ENCODE peak calls at places on chromosomes 6 and 20, in five cellular contexts. One of them, this sample, is unnamed.

GRCh38 chr20:45998761-45999160 is 9.9 kb upstream of the MMP9 start:
- DNase-seq in NAMALWA: no peak
- DNase-seq in globus pallidus: no peak
- DNase-seq in stimulated activated CD8-positive, alpha-beta memory T cell treated with anti-CD3 and anti-CD28 coated beads, Interleukin-2, amount 100 ng/mL, for 1 hour: no peak
- DNase-seq in hypothalamus: no peak
- DNase-seq in this sample: peak

GRCh38 chr20:58715709-58716475 is 23.3 kb downstream of the NPEPL1 start:
- DNase-seq in NAMALWA: no peak
- DNase-seq in globus pallidus: no peak
- DNase-seq in stimulated activated CD8-positive, alpha-beta memory T cell treated with anti-CD3 and anti-CD28 coated beads, Interleukin-2, amount 100 ng/mL, for 1 hour: no peak
- DNase-seq in hypothalamus: no peak
- DNase-seq in this sample: peak

GRCh38 chr6:97189767-97190166 is 93.2 kb downstream of the MMS22L start:
- DNase-seq in NAMALWA: no peak
- DNase-seq in globus pallidus: no peak
- DNase-seq in stimulated activated CD8-positive, alpha-beta memory T cell treated with anti-CD3 and anti-CD28 coated beads, Interleukin-2, amount 100 ng/mL, for 1 hour: no peak
- DNase-seq in hypothalamus: no peak
- DNase-seq in this sample: no peak

GRCh38 chr6:11215773-11216172 is 16.7 kb downstream of the NEDD9 start:
- DNase-seq in NAMALWA: no peak
- DNase-seq in globus pallidus: no peak
- DNase-seq in stimulated activated CD8-positive, alpha-beta memory T cell treated with anti-CD3 and anti-CD28 coated beads, Interleukin-2, amount 100 ng/mL, for 1 hour: no peak
- DNase-seq in hypothalamus: no peak
- DNase-seq in this sample: no peak

GRCh38 chr6:7073810-7074525 is 33.8 kb upstream of the RREB1 start:
- DNase-seq in NAMALWA: no peak
- DNase-seq in globus pallidus: peak
- DNase-seq in stimulated activated CD8-positive, alpha-beta memory T cell treated with anti-CD3 and anti-CD28 coated beads, Interleukin-2, amount 100 ng/mL, for 1 hour: no peak
- DNase-seq in hypothalamus: no peak
- DNase-seq in this sample: peak

GRCh38 chr6:113488812-113489685 is 368.1 kb upstream of the MARCKS start:
- DNase-seq in NAMALWA: peak
- DNase-seq in globus pallidus: no peak
- DNase-seq in stimulated activated CD8-positive, alpha-beta memory T cell treated with anti-CD3 and anti-CD28 coated beads, Interleukin-2, amount 100 ng/mL, for 1 hour: no peak
- DNase-seq in hypothalamus: no peak
- DNase-seq in this sample: no peak

GRCh38 chr20:2140561-2140960 is 38.9 kb downstream of the STK35 start:
- DNase-seq in NAMALWA: no peak
- DNase-seq in globus pallidus: no peak
- DNase-seq in stimulated activated CD8-positive, alpha-beta memory T cell treated with anti-CD3 and anti-CD28 coated beads, Interleukin-2, amount 100 ng/mL, for 1 hour: no peak
- DNase-seq in hypothalamus: no peak
- DNase-seq in this sample: no peak

GRCh38 chr20:4449977-4450715 is 271.6 kb upstream of the PRND start:
- DNase-seq in NAMALWA: peak
- DNase-seq in globus pallidus: no peak
- DNase-seq in stimulated activated CD8-positive, alpha-beta memory T cell treated with anti-CD3 and anti-CD28 coated beads, Interleukin-2, amount 100 ng/mL, for 1 hour: no peak
- DNase-seq in hypothalamus: no peak
- DNase-seq in this sample: no peak

GRCh38 chr6:44182911-44183390 is 24.3 kb downstream of the CAPN11 start:
- DNase-seq in NAMALWA: no peak
- DNase-seq in globus pallidus: no peak
- DNase-seq in stimulated activated CD8-positive, alpha-beta memory T cell treated with anti-CD3 and anti-CD28 coated beads, Interleukin-2, amount 100 ng/mL, for 1 hour: no peak
- DNase-seq in hypothalamus: no peak
- DNase-seq in this sample: no peak

GRCh38 chr6:77290798-77291197 is 172.5 kb downstream of the HTR1B start:
- DNase-seq in NAMALWA: no peak
- DNase-seq in globus pallidus: no peak
- DNase-seq in stimulated activated CD8-positive, alpha-beta memory T cell treated with anti-CD3 and anti-CD28 coated beads, Interleukin-2, amount 100 ng/mL, for 1 hour: no peak
- DNase-seq in hypothalamus: no peak
- DNase-seq in this sample: no peak

GRCh38 chr20:768426-768978 is at the start of gene SLC52A3:
- DNase-seq in NAMALWA: peak
- DNase-seq in globus pallidus: no peak
- DNase-seq in stimulated activated CD8-positive, alpha-beta memory T cell treated with anti-CD3 and anti-CD28 coated beads, Interleukin-2, amount 100 ng/mL, for 1 hour: no peak
- DNase-seq in hypothalamus: no peak
- DNase-seq in this sample: no peak

GRCh38 chr20:17841751-17842191 is 126.8 kb downstream of the SNX5 start:
- DNase-seq in NAMALWA: no peak
- DNase-seq in globus pallidus: no peak
- DNase-seq in stimulated activated CD8-positive, alpha-beta memory T cell treated with anti-CD3 and anti-CD28 coated beads, Interleukin-2, amount 100 ng/mL, for 1 hour: no peak
- DNase-seq in hypothalamus: no peak
- DNase-seq in this sample: no peak

GRCh38 chr20:62056975-62057374 is 8.7 kb downstream of the TAF4 start:
- DNase-seq in NAMALWA: no peak
- DNase-seq in globus pallidus: no peak
- DNase-seq in stimulated activated CD8-positive, alpha-beta memory T cell treated with anti-CD3 and anti-CD28 coated beads, Interleukin-2, amount 100 ng/mL, for 1 hour: no peak
- DNase-seq in hypothalamus: no peak
- DNase-seq in this sample: no peak

GRCh38 chr6:161486903-161487531 is 213.2 kb upstream of the AGPAT4 start:
- DNase-seq in NAMALWA: no peak
- DNase-seq in globus pallidus: no peak
- DNase-seq in stimulated activated CD8-positive, alpha-beta memory T cell treated with anti-CD3 and anti-CD28 coated beads, Interleukin-2, amount 100 ng/mL, for 1 hour: no peak
- DNase-seq in hypothalamus: no peak
- DNase-seq in this sample: no peak

GRCh38 chr6:11810854-11811643 is 32.4 kb upstream of the ADTRP start:
- DNase-seq in NAMALWA: no peak
- DNase-seq in globus pallidus: no peak
- DNase-seq in stimulated activated CD8-positive, alpha-beta memory T cell treated with anti-CD3 and anti-CD28 coated beads, Interleukin-2, amount 100 ng/mL, for 1 hour: no peak
- DNase-seq in hypothalamus: no peak
- DNase-seq in this sample: no peak

GRCh38 chr20:52840041-52840440 is 132.1 kb upstream of the TSHZ2 start:
- DNase-seq in NAMALWA: no peak
- DNase-seq in globus pallidus: no peak
- DNase-seq in stimulated activated CD8-positive, alpha-beta memory T cell treated with anti-CD3 and anti-CD28 coated beads, Interleukin-2, amount 100 ng/mL, for 1 hour: no peak
- DNase-seq in hypothalamus: no peak
- DNase-seq in this sample: no peak

GRCh38 chr6:7568021-7568420 is 22.0 kb upstream of the SNRNP48 start:
- DNase-seq in NAMALWA: no peak
- DNase-seq in globus pallidus: no peak
- DNase-seq in stimulated activated CD8-positive, alpha-beta memory T cell treated with anti-CD3 and anti-CD28 coated beads, Interleukin-2, amount 100 ng/mL, for 1 hour: no peak
- DNase-seq in hypothalamus: no peak
- DNase-seq in this sample: no peak

GRCh38 chr6:132404330-132404729 is 3.1 kb upstream of the MOXD1 start:
- DNase-seq in NAMALWA: no peak
- DNase-seq in globus pallidus: no peak
- DNase-seq in stimulated activated CD8-positive, alpha-beta memory T cell treated with anti-CD3 and anti-CD28 coated beads, Interleukin-2, amount 100 ng/mL, for 1 hour: no peak
- DNase-seq in hypothalamus: no peak
- DNase-seq in this sample: no peak

GRCh38 chr20:11979306-11980128 is 61.8 kb downstream of the BTBD3 start:
- DNase-seq in NAMALWA: no peak
- DNase-seq in globus pallidus: no peak
- DNase-seq in stimulated activated CD8-positive, alpha-beta memory T cell treated with anti-CD3 and anti-CD28 coated beads, Interleukin-2, amount 100 ng/mL, for 1 hour: no peak
- DNase-seq in hypothalamus: no peak
- DNase-seq in this sample: no peak

GRCh38 chr6:82571431-82571830 is 207.8 kb downstream of the TPBG start:
- DNase-seq in NAMALWA: no peak
- DNase-seq in globus pallidus: peak
- DNase-seq in stimulated activated CD8-positive, alpha-beta memory T cell treated with anti-CD3 and anti-CD28 coated beads, Interleukin-2, amount 100 ng/mL, for 1 hour: no peak
- DNase-seq in hypothalamus: no peak
- DNase-seq in this sample: no peak

GRCh38 chr6:136090929-136091328 is 159.2 kb downstream of the MTFR2 start:
- DNase-seq in NAMALWA: no peak
- DNase-seq in globus pallidus: no peak
- DNase-seq in stimulated activated CD8-positive, alpha-beta memory T cell treated with anti-CD3 and anti-CD28 coated beads, Interleukin-2, amount 100 ng/mL, for 1 hour: no peak
- DNase-seq in hypothalamus: no peak
- DNase-seq in this sample: no peak

GRCh38 chr6:127201321-127201720 is 65.3 kb upstream of the RNF146 start:
- DNase-seq in NAMALWA: no peak
- DNase-seq in globus pallidus: no peak
- DNase-seq in stimulated activated CD8-positive, alpha-beta memory T cell treated with anti-CD3 and anti-CD28 coated beads, Interleukin-2, amount 100 ng/mL, for 1 hour: no peak
- DNase-seq in hypothalamus: no peak
- DNase-seq in this sample: no peak

GRCh38 chr6:44264154-44265002 is 973 bp downstream of the NFKBIE start:
- DNase-seq in NAMALWA: peak
- DNase-seq in globus pallidus: no peak
- DNase-seq in stimulated activated CD8-positive, alpha-beta memory T cell treated with anti-CD3 and anti-CD28 coated beads, Interleukin-2, amount 100 ng/mL, for 1 hour: no peak
- DNase-seq in hypothalamus: no peak
- DNase-seq in this sample: no peak

GRCh38 chr20:38658879-38659612 is 57.4 kb downstream of the ARHGAP40 start:
- DNase-seq in NAMALWA: peak
- DNase-seq in globus pallidus: no peak
- DNase-seq in stimulated activated CD8-positive, alpha-beta memory T cell treated with anti-CD3 and anti-CD28 coated beads, Interleukin-2, amount 100 ng/mL, for 1 hour: no peak
- DNase-seq in hypothalamus: no peak
- DNase-seq in this sample: peak

GRCh38 chr20:38991814-38992593 is 29.9 kb downstream of the DHX35 start:
- DNase-seq in NAMALWA: no peak
- DNase-seq in globus pallidus: no peak
- DNase-seq in stimulated activated CD8-positive, alpha-beta memory T cell treated with anti-CD3 and anti-CD28 coated beads, Interleukin-2, amount 100 ng/mL, for 1 hour: no peak
- DNase-seq in hypothalamus: no peak
- DNase-seq in this sample: no peak

GRCh38 chr6:138970856-138971425 is 17.1 kb downstream of the REPS1 start:
- DNase-seq in NAMALWA: no peak
- DNase-seq in globus pallidus: no peak
- DNase-seq in stimulated activated CD8-positive, alpha-beta memory T cell treated with anti-CD3 and anti-CD28 coated beads, Interleukin-2, amount 100 ng/mL, for 1 hour: no peak
- DNase-seq in hypothalamus: no peak
- DNase-seq in this sample: no peak

This sample was measured in head of caudate nucleus.